ENCODE peak calls at places on chromosomes 5 and 9, in five cellular contexts. X is esophagus squamous epithelium, C is mesendoderm, A is mesenchymal stem cell, R is uterus. G is an unnamed sample.

GRCh38 chr5:135012951-135013391 is 21.1 kb downstream of the PITX1 start:
- DNase-seq in R (no peak), C (no peak), A (no peak), X (no peak), G (peak; percentile 23)

GRCh38 chr5:107618233-107618632 is 52.5 kb downstream of the EFNA5 start:
- DNase-seq in A (peak; percentile 72), X (no peak), C (no peak), R (no peak), G (no peak)

GRCh38 chr9:121592265-121592664 is 59.2 kb upstream of the DAB2IP start:
- DNase-seq in R (no peak), A (no peak), C (no peak), X (no peak), G (no peak)

GRCh38 chr5:3875144-3875543 is 279.5 kb downstream of the IRX1 start:
- DNase-seq in C (no peak), R (no peak), A (no peak), X (no peak), G (no peak)

GRCh38 chr5:122195784-122196394 is 66.5 kb downstream of the ZNF474 start:
- DNase-seq in R (peak; percentile 25), C (peak; percentile 76), A (peak; percentile 69), X (no peak), G (no peak)

GRCh38 chr9:14710804-14711203 is 11.7 kb downstream of the CER1 start:
- DNase-seq in X (no peak), R (no peak), C (no peak), A (peak; percentile 6), G (no peak)

GRCh38 chr5:74384851-74385250 is 255.7 kb downstream of the ENC1 start:
- DNase-seq in R (no peak), C (no peak), X (no peak), A (no peak), G (no peak)

GRCh38 chr9:74960548-74960947 is 7.8 kb upstream of the C9orf40 start:
- DNase-seq in C (no peak), A (peak; percentile 57), X (no peak), R (no peak), G (no peak)

GRCh38 chr5:88172847-88173758 is 95.5 kb downstream of the TMEM161B start:
- DNase-seq in X (no peak), R (no peak), A (no peak), C (peak; percentile 59), G (no peak)

GRCh38 chr5:133688386-133688785 is 76.0 kb upstream of the FSTL4 start:
- DNase-seq in C (no peak), X (no peak), A (no peak), R (no peak), G (no peak)

GRCh38 chr5:96563816-96564215 is 98.4 kb upstream of the CAST start:
- DNase-seq in X (no peak), C (no peak), R (no peak), A (no peak), G (no peak)

GRCh38 chr5:110651507-110651906 is 75.0 kb downstream of the TMEM232 start:
- DNase-seq in C (no peak), A (peak; percentile 13), R (no peak), X (no peak), G (no peak)

GRCh38 chr5:160310910-160311295 is 1.5 kb downstream of the CCNJL start:
- DNase-seq in X (no peak), C (peak; percentile 25), A (no peak), R (no peak), G (no peak)

GRCh38 chr9:136969150-136969549 is 8.2 kb upstream of the PTGDS start:
- DNase-seq in R (no peak), C (no peak), X (no peak), A (no peak), G (no peak)

GRCh38 chr5:117455236-117456233 is 880.9 kb upstream of the SEMA6A start:
- DNase-seq in A (no peak), X (no peak), R (no peak), C (peak; percentile 75), G (no peak)

GRCh38 chr9:3262831-3263544 is 262.8 kb downstream of the RFX3 start:
- DNase-seq in C (no peak), X (no peak), R (no peak), A (no peak), G (no peak)

GRCh38 chr5:116303340-116303739 is 218.5 kb downstream of the COMMD10 start:
- DNase-seq in R (no peak), A (peak; percentile 17), X (no peak), C (no peak), G (no peak)

GRCh38 chr9:71929791-71930440 is 18.5 kb downstream of the C9orf85 start:
- DNase-seq in A (peak; percentile 37), X (no peak), C (no peak), R (no peak), G (no peak)

GRCh38 chr5:124844371-124844770 is 97.9 kb upstream of the ZNF608 start:
- DNase-seq in X (no peak), C (no peak), R (no peak), A (no peak), G (no peak)

GRCh38 chr5:96640696-96641095 is 21.5 kb upstream of the CAST start:
- DNase-seq in X (no peak), C (no peak), R (no peak), A (no peak), G (no peak)

GRCh38 chr5:8839361-8840055 is 706.4 kb downstream of the SEMA5A start:
- DNase-seq in C (no peak), R (no peak), X (no peak), A (no peak), G (no peak)

GRCh38 chr9:115551396-115551795 is 433.4 kb upstream of the TNC start:
- DNase-seq in X (no peak), R (no peak), C (no peak), A (no peak), G (no peak)

GRCh38 chr5:79236970-79237734 is 1.2 kb downstream of the JMY start:
- DNase-seq in A (peak; percentile 53), C (peak; percentile 79), X (no peak), R (peak; percentile 26), G (no peak)

GRCh38 chr5:152066760-152067159 is 142.1 kb upstream of the GLRA1 start:
- DNase-seq in C (no peak), A (no peak), R (no peak), X (no peak), G (no peak)

GRCh38 chr5:72242796-72243475 is 77.1 kb downstream of the MRPS27 start:
- DNase-seq in A (peak; percentile 12), R (no peak), X (no peak), C (no peak), G (no peak)

GRCh38 chr9:135413461-135413860 is 66.1 kb upstream of the PPP1R26 start:
- DNase-seq in A (no peak), C (no peak), R (no peak), X (no peak), G (no peak)

GRCh38 chr5:124604419-124604818 is 142.0 kb downstream of the ZNF608 start:
- DNase-seq in X (no peak), C (no peak), R (no peak), A (no peak), G (no peak)

GRCh38 chr5:137234973-137235943 is 263.9 kb downstream of the SPOCK1 start:
- DNase-seq in R (no peak), C (no peak), A (no peak), X (no peak), G (no peak)
- H3K27ac ChIP-seq in R (no peak overlapping the region), C (no peak overlapping the region), A (no peak overlapping the region), X (no peak overlapping the region), G (no peak overlapping the region)

GRCh38 chr9:113154471-113154870 is 3.7 kb downstream of the SLC31A2 start:
- DNase-seq in A (peak; percentile 54), X (no peak), C (no peak), R (no peak), G (no peak)

GRCh38 chr9:113151696-113152630 is 1.2 kb downstream of the SLC31A2 start:
- DNase-seq in X (no peak), C (no peak), R (no peak), A (no peak), G (no peak)

GRCh38 chr9:113152699-113153098 is 1.9 kb downstream of the SLC31A2 start:
- DNase-seq in R (no peak), A (no peak), C (peak; percentile 27), X (no peak), G (no peak)

GRCh38 chr9:113154936-113155335 is 4.1 kb downstream of the SLC31A2 start:
- DNase-seq in C (no peak), A (peak; percentile 24), X (no peak), R (no peak), G (no peak)

GRCh38 chr9:113153599-113153998 is 2.8 kb downstream of the SLC31A2 start:
- DNase-seq in A (no peak), X (no peak), R (no peak), C (no peak), G (no peak)
- H3K27ac ChIP-seq in A (no peak overlapping the region), X (peak overlapping the region; percentile 62), R (no peak overlapping the region), C (no peak overlapping the region), G (no peak overlapping the region)

GRCh38 chr5:157485340-157485739 is 25.3 kb downstream of the NIPAL4 start:
- DNase-seq in R (no peak), A (no peak), X (no peak), C (no peak), G (no peak)

GRCh38 chr5:157486861-157487260 is 26.8 kb downstream of the NIPAL4 start:
- DNase-seq in X (no peak), C (no peak), R (no peak), A (no peak), G (no peak)

GRCh38 chr5:157484768-157485167 is 24.8 kb downstream of the NIPAL4 start:
- DNase-seq in X (no peak), R (no peak), C (no peak), A (no peak), G (peak; percentile 78)

GRCh38 chr5:157487358-157487757 is 27.3 kb downstream of the NIPAL4 start:
- DNase-seq in X (peak; percentile 7), C (no peak), A (no peak), R (no peak), G (no peak)

GRCh38 chr5:157485811-157486739 is 26.1 kb downstream of the NIPAL4 start:
- DNase-seq in R (no peak), C (no peak), X (no peak), A (no peak), G (no peak)
- H3K27ac ChIP-seq in R (no peak overlapping the region), C (no peak overlapping the region), X (peak overlapping the region; percentile 49), A (no peak overlapping the region), G (no peak overlapping the region)

GRCh38 chr9:78707080-78707479 is 410.2 kb downstream of the PSAT1 start:
- DNase-seq in A (no peak), X (no peak), C (no peak), R (no peak), G (no peak)

DNA sequence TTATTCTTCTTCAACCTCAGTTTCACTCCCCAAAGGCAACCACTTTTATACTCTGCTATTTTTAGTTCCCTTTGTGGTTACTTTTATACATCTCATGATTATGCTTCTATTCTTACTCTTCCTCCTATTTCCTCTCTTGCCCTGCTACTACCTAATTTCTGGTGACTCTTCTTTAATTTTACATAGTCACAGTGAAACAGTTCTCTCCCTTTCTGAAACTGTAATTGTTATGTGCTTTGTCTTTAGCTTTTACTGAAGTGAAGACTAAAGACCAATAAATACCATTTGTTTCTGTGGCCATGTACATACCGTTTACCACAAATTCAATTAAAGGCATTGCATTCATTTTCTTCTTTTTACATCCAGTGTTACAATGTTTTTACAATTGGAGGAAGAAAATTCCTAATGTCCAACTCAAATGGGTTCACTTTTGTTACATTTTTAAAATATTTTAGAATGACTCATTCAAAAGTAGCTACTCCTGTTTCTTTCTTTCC is 410.6 kb downstream of the PSAT1 start:
- DNase-seq in C (no peak), X (no peak), A (peak; percentile 35), R (no peak), G (no peak)
- H3K27ac ChIP-seq in C (no peak overlapping the region), X (no peak overlapping the region), A (peak overlapping the region; percentile 75), R (no peak overlapping the region), G (no peak overlapping the region)